ENCODE peak calls at places on chromosomes 4 and X, in ten cellular contexts. One of them, this sample, is unnamed.

GRCh38 chrX:100995469-100995868 is 26.0 kb downstream of the ARL13A start:
- DNase-seq in NCI-H1436: no peak
- DNase-seq in aorta: no peak
- DNase-seq in substantia nigra: no peak
- DNase-seq in GM13976: no peak
- DNase-seq in endothelial cell: no peak
- DNase-seq in stomach: no peak
- DNase-seq in esophagus squamous epithelium: no peak
- DNase-seq in upper lobe of right lung: no peak
- DNase-seq in progenitor cell of endocrine pancreas: no peak
- DNase-seq in this sample: no peak

GRCh38 chr4:22932326-22932725 is 239.6 kb downstream of the GBA3 start:
- DNase-seq in NCI-H1436: no peak
- DNase-seq in aorta: no peak
- DNase-seq in substantia nigra: no peak
- DNase-seq in GM13976: no peak
- DNase-seq in endothelial cell: no peak
- DNase-seq in stomach: peak
- DNase-seq in esophagus squamous epithelium: no peak
- DNase-seq in upper lobe of right lung: no peak
- DNase-seq in progenitor cell of endocrine pancreas: no peak
- DNase-seq in this sample: no peak

GRCh38 chrX:55489315-55490009 is at the start of gene USP51:
- DNase-seq in NCI-H1436: no peak
- DNase-seq in aorta: peak
- DNase-seq in substantia nigra: peak
- DNase-seq in GM13976: peak
- DNase-seq in endothelial cell: peak
- DNase-seq in stomach: peak
- DNase-seq in esophagus squamous epithelium: no peak
- DNase-seq in upper lobe of right lung: peak
- DNase-seq in progenitor cell of endocrine pancreas: no peak
- DNase-seq in this sample: peak

GRCh38 chr4:158729716-158730559 is 6.7 kb upstream of the PPID start:
- DNase-seq in NCI-H1436: peak
- DNase-seq in aorta: peak
- DNase-seq in substantia nigra: peak
- DNase-seq in GM13976: peak
- DNase-seq in endothelial cell: peak
- DNase-seq in stomach: peak
- DNase-seq in esophagus squamous epithelium: no peak
- DNase-seq in upper lobe of right lung: no peak
- DNase-seq in progenitor cell of endocrine pancreas: peak
- DNase-seq in this sample: peak

GRCh38 chrX:34559325-34559724 is 97.8 kb downstream of the TMEM47 start:
- DNase-seq in NCI-H1436: no peak
- DNase-seq in aorta: no peak
- DNase-seq in substantia nigra: no peak
- DNase-seq in GM13976: no peak
- DNase-seq in endothelial cell: no peak
- DNase-seq in stomach: no peak
- DNase-seq in esophagus squamous epithelium: no peak
- DNase-seq in upper lobe of right lung: no peak
- DNase-seq in progenitor cell of endocrine pancreas: no peak
- DNase-seq in this sample: no peak

GRCh38 chrX:35726176-35726575 is 72.0 kb upstream of the MAGEB16 start:
- DNase-seq in NCI-H1436: no peak
- DNase-seq in aorta: no peak
- DNase-seq in substantia nigra: no peak
- DNase-seq in GM13976: no peak
- DNase-seq in endothelial cell: no peak
- DNase-seq in stomach: no peak
- DNase-seq in esophagus squamous epithelium: no peak
- DNase-seq in upper lobe of right lung: no peak
- DNase-seq in progenitor cell of endocrine pancreas: no peak
- DNase-seq in this sample: no peak

GRCh38 chr4:78562687-78563086 is 11.1 kb downstream of the ANXA3 start:
- DNase-seq in NCI-H1436: no peak
- DNase-seq in aorta: no peak
- DNase-seq in substantia nigra: no peak
- DNase-seq in GM13976: no peak
- DNase-seq in endothelial cell: no peak
- DNase-seq in stomach: no peak
- DNase-seq in esophagus squamous epithelium: no peak
- DNase-seq in upper lobe of right lung: no peak
- DNase-seq in progenitor cell of endocrine pancreas: no peak
- DNase-seq in this sample: no peak

GRCh38 chr4:132540797-132541196 is 608.3 kb upstream of the PCDH10 start:
- DNase-seq in NCI-H1436: peak
- DNase-seq in aorta: no peak
- DNase-seq in substantia nigra: no peak
- DNase-seq in GM13976: no peak
- DNase-seq in endothelial cell: no peak
- DNase-seq in stomach: no peak
- DNase-seq in esophagus squamous epithelium: no peak
- DNase-seq in upper lobe of right lung: no peak
- DNase-seq in progenitor cell of endocrine pancreas: no peak
- DNase-seq in this sample: no peak